ENCODE peak calls at places on chromosome 11, in four cellular contexts. P, I, B and R are unnamed samples.

GRCh38 chr11:116696381-116696941 is 76.3 kb downstream of the BUD13 start:
- DNase-seq in B (no peak), I (no peak), P (peak; percentile 37), R (peak; percentile 54)

GRCh38 chr11:123452799-123453198 is 22.7 kb downstream of the GRAMD1B start:
- DNase-seq in P (no peak), B (no peak), I (no peak), R (no peak)

GRCh38 chr11:128776434-128777284 is 82.8 kb downstream of the FLI1 start:
- DNase-seq in B (peak; percentile 50), P (no peak), I (no peak), R (no peak)

GRCh38 chr11:1917523-1918435 is 1.7 kb upstream of the TNNT3 start:
- DNase-seq in I (peak; percentile 60), P (no peak), B (no peak), R (no peak)

GRCh38 chr11:125451400-125452124 is 44.5 kb downstream of the FEZ1 start:
- DNase-seq in P (peak; percentile 92), B (peak; percentile 28), I (peak; percentile 48), R (peak; percentile 76)

GRCh38 chr11:12071574-12071973 is 38.8 kb upstream of the MICAL2 start:
- DNase-seq in B (no peak), I (no peak), P (no peak), R (no peak)

GRCh38 chr11:120336641-120337132 is 474 bp downstream of the ARHGEF12 start:
- DNase-seq in P (no peak), B (no peak), I (peak; percentile 65), R (peak; percentile 78)

GRCh38 chr11:1147792-1148191 is 10.0 kb upstream of the MUC5AC start:
- DNase-seq in B (no peak), I (no peak), P (no peak), R (no peak)

GRCh38 chr11:126465573-126466287 is 110.2 kb downstream of the ST3GAL4 start:
- DNase-seq in I (no peak), B (no peak), P (no peak), R (no peak)

DNA sequence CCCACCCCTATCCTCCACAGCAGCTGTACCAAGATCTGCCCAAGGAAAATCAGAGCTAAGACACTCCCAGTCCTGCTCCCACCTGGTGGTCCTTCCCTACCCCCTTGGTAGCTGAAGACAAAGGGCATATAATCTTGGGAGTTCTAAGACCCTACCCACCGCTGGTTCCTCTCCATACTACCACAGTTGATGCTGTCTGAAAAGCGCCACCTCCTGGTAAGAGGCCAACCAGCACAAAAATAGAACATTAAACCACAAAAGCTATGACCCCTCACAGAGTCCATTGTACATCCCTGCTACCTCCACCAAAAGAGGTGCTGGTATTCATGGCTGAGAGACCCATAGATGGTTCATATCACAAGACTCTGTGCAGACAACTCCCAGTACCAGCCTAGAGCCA is 161.5 kb upstream of the ARHGAP42 start:
- DNase-seq in P (no peak), I (no peak), B (no peak), R (no peak)
- TF ChIP-seq CTCF in P (no peak), I (no peak), B (peak; percentile 19), R (peak; percentile 42)

DNA sequence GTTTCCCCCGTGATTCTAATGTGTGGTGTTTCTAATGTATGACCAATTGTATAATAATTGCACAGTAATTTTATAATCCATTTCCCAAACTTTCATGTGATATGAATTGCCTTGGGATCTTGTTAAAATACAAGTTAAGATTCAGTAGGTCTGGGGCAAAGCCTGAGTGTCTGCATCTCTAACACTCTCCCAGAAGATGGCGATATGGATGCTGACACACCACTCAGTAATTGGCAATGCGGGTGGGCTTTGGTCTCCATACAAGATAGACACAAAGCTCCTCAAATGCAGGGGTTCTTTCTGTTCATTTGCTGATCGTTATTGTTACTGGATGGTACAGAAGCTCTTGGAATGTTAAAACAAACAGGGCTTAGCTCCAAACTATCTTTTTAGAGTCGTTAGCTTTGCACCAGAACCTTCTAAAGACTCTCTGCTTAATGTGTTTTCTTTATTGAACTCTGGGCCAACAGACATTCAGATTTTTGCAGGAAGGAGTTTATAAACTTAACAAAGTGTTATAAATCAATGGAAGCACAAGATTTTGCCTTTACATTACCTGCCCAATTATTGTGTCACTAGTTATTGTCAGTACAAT is 45.4 kb upstream of the ANO3 start:
- DNase-seq in B (no peak), P (no peak), I (no peak), R (no peak)
- TF ChIP-seq CTCF in B (peak; percentile 61), P (no peak), I (no peak), R (peak; percentile 71)

DNA sequence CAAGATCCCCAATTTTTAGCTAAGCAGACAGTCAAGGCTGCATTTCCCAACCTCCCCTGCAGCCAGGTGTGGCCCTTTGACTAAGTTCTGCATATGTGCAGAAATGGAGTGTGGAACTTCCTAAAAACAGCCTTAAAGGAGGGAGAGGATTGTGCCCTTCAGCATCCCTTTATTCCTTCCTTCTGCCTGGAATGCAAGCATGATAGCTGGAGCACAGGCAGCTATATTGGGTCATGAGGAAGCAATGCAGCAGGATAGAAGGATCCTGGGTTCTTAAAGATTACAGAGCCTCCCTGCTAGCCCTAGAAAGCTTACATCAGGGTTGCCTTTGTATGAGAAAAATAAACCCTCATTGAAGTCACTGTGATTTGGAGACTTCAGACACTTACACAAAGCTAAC is 29.9 kb downstream of the FADD start:
- DNase-seq in I (no peak), B (no peak), P (no peak), R (no peak)
- TF ChIP-seq CTCF in I (no peak), B (no peak), P (no peak), R (no peak)

GRCh38 chr11:77470504-77470903 is 3.4 kb downstream of the PAK1 start:
- DNase-seq in I (no peak), B (no peak), P (no peak), R (no peak)

GRCh38 chr11:77470971-77471370 is 2.9 kb downstream of the PAK1 start:
- DNase-seq in I (no peak), P (no peak), B (no peak), R (no peak)

GRCh38 chr11:77473001-77473800 is 693 bp downstream of the PAK1 start:
- DNase-seq in I (peak; percentile 61), P (peak; percentile 48), B (peak; percentile 62), R (peak; percentile 74)

GRCh38 chr11:77473801-77474508 is at the start of gene PAK1:
- DNase-seq in I (peak; percentile 93), P (peak; percentile 82), B (peak; percentile 92), R (peak; percentile 92)

DNA sequence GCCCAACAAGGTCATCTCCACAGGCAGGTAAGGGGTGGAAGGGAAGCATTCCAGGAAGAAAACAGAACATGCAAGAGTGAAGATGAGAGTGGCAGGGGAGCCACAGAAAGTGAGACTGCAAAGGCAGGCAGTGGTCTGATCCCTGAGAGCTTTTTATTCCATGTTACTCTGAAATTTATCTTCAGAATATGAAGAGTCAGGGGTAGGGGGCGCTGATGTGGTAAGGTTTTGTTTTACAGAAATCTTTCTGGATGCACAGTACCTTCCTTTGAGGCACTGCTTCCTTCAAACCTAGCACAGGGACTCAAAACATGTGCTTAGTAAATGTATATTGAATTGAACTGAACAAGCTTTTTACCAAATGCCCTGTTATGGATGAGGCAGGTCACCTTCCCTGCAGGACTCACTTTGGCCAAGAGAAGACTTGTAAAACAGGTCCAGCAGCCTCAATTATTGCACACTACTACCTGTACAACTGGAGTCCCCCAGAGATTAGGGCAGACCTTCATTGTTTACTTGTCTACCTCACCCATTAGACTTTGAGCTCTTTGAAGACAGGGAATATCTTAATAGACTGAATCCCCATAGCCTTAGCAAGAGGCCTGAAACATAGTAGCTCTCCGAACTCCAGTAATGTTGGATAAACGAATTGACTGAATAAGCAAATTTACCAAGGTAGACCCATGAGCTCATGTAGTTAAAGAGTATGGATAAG is 2.2 kb downstream of the PAK1 start:
- DNase-seq in P (no peak), I (peak; percentile 20), B (peak; percentile 22), R (no peak)
- TF ChIP-seq CTCF in P (peak; percentile 41), I (no peak), B (peak; percentile 56), R (peak; percentile 66)